ENCODE peak calls at places on chromosomes 12 and 14, in ten cellular contexts. V is effector memory CD4-positive, alpha-beta T cell; B is Karpas-422; E is HepG2; D is right lobe of liver; O is HCT116; U is ovary; L is suprapubic skin; Z is A549; J is CD4-positive, CD25-positive, alpha-beta regulatory T cell. A is an unnamed sample.

GRCh38 chr12:96120359-96121100 is 73.6 kb upstream of the ELK3 start:
- DNase-seq in D (no peak), O (no peak), E (no peak), U (no peak), Z (no peak), V (no peak), B (no peak), J (no peak), L (no peak), A (no peak)

GRCh38 chr12:56626691-56627090 is 3.4 kb downstream of the BAZ2A start:
- DNase-seq in E (no peak), V (no peak), J (no peak), U (no peak), L (no peak), O (no peak), D (no peak), Z (no peak), B (no peak), A (no peak)

GRCh38 chr12:34033628-34034296 is 11.5 kb downstream of the ALG10 start:
- DNase-seq in U (no peak), E (peak; percentile 12), B (peak; percentile 75), Z (no peak), J (no peak), O (peak; percentile 13), L (no peak), D (no peak), V (no peak), A (no peak)

GRCh38 chr12:54631988-54632728 is 2.5 kb downstream of the LACRT start:
- DNase-seq in U (no peak), D (no peak), L (peak; percentile 43), V (no peak), O (no peak), J (no peak), B (no peak), Z (no peak), E (no peak), A (peak; percentile 68)

GRCh38 chr14:97266653-97267052 is 469.5 kb downstream of the VRK1 start:
- DNase-seq in L (no peak), Z (peak; percentile 8), E (peak; percentile 10), J (no peak), U (no peak), B (no peak), V (no peak), O (peak; percentile 89), D (no peak), A (no peak)

GRCh38 chr12:19970116-19970515 is 398.2 kb upstream of the PDE3A start:
- DNase-seq in U (no peak), V (no peak), O (no peak), E (no peak), L (no peak), B (no peak), J (no peak), D (no peak), Z (no peak), A (no peak)

GRCh38 chr14:96576937-96577336 is 74.8 kb downstream of the PAPOLA start:
- DNase-seq in E (peak; percentile 10), J (no peak), L (no peak), V (no peak), U (no peak), B (peak; percentile 70), Z (no peak), O (no peak), D (no peak), A (no peak)

GRCh38 chr12:63042646-63043045 is 107.7 kb upstream of the PPM1H start:
- DNase-seq in B (no peak), D (no peak), O (no peak), J (no peak), E (no peak), L (no peak), U (no peak), Z (no peak), V (no peak), A (no peak)

GRCh38 chr12:108833355-108833733 is 24.0 kb downstream of the SSH1 start:
- DNase-seq in L (no peak), J (no peak), Z (peak; percentile 74), B (no peak), U (no peak), O (peak; percentile 71), V (no peak), E (no peak), D (no peak), A (no peak)

GRCh38 chr12:5996459-5996858 is 51.4 kb upstream of the ANO2 start:
- DNase-seq in J (no peak), Z (no peak), L (no peak), U (no peak), E (no peak), V (no peak), B (no peak), O (no peak), D (no peak), A (no peak)

GRCh38 chr12:53828598-53828997 is 76.8 kb upstream of the CISTR start:
- DNase-seq in O (no peak), U (no peak), J (no peak), E (no peak), B (no peak), D (no peak), Z (no peak), L (no peak), V (no peak), A (no peak)

DNA sequence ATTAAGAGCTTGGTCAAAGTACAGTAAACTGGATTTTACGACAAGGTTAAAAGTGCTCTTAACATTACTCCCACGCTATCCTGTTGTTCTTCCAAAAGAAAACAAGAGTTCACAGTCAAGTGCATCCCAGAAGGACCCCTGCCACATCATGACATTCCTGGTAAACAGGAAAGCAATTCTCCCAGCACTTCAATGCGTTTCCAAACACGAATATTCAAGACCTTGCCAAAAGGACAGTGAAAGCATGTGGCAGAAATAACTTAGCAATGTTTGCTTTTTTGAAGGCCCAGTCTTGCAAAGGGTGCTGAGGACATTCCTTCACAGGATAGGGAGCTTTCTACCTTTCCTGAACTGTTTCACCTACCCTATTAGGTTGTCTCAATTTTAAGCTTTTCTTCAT is 11.1 kb downstream of the SPRING1 start:
- DNase-seq in J (no peak), D (no peak), L (no peak), V (no peak), B (no peak), U (no peak), E (no peak), Z (no peak), O (no peak), A (no peak)
- H3K4me3 ChIP-seq in J (no peak overlapping the region), D (no peak overlapping the region), L (no peak overlapping the region), V (no peak overlapping the region), B (no peak overlapping the region), U (no peak overlapping the region), E (no peak overlapping the region), Z (no peak overlapping the region), O (no peak overlapping the region), A (no peak overlapping the region)

DNA sequence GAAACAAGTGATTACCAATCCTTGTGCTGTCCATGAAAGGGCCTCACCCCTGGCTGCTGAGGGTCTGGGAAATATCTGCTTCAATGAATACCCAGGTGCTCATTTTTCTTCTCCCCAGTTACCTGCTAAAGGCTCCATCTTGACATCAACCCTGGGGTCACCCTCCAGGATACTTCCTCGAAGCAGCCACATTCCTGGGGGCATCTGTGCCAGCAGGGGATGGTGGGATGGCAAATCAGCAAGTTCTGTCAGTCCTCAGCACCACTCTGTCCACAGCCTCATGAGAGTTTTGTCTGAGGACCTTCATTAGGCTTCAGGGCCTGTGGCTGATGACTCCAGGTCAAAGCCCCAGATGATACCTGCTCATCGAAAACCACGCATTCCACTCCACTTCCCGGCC is 124.8 kb downstream of the ZFP36L1 start:
- DNase-seq in U (peak; percentile 24), Z (no peak), B (no peak), V (no peak), D (no peak), L (peak; percentile 61), O (no peak), J (no peak), E (no peak), A (no peak)
- H3K4me1 ChIP-seq in U (peaks cover 30% of the 10 kb centered on the region), Z (peaks cover 5% of the 10 kb centered on the region), B (peaks cover 37% of the 10 kb centered on the region), V (no peaks in the 10 kb centered on the region), D (peaks cover 46% of the 10 kb centered on the region), L (peaks cover 76% of the 10 kb centered on the region), O (peaks cover 34% of the 10 kb centered on the region), J (peaks cover 26% of the 10 kb centered on the region), E (peaks cover 42% of the 10 kb centered on the region), A (peaks cover 58% of the 10 kb centered on the region)

GRCh38 chr14:49999216-49999761 is 106.4 kb downstream of the ARF6 start:
- DNase-seq in V (peak; percentile 69), Z (peak; percentile 87), O (peak; percentile 71), U (no peak), L (peak; percentile 93), D (peak; percentile 73), B (peak; percentile 70), J (peak; percentile 66), E (no peak), A (peak; percentile 86)

GRCh38 chr14:50001999-50002925 is 109.4 kb downstream of the ARF6 start:
- DNase-seq in V (peak; percentile 48), O (no peak), J (peak; percentile 48), B (peak; percentile 64), U (no peak), D (no peak), E (no peak), Z (no peak), L (no peak), A (peak; percentile 34)

GRCh38 chr14:49999826-50000214 is 106.9 kb downstream of the ARF6 start:
- DNase-seq in U (no peak), J (no peak), V (no peak), E (no peak), O (no peak), B (no peak), Z (no peak), D (no peak), L (no peak), A (no peak)

GRCh38 chr14:50001146-50001998 is 108.5 kb downstream of the ARF6 start:
- DNase-seq in J (peak; percentile 50), U (no peak), O (peak; percentile 87), L (no peak), Z (peak; percentile 65), B (peak; percentile 79), E (peak; percentile 86), V (peak; percentile 60), D (peak; percentile 78), A (peak; percentile 75)

GRCh38 chr14:50000215-50001145 is 107.6 kb downstream of the ARF6 start:
- DNase-seq in V (peak; percentile 49), D (no peak), Z (no peak), B (peak; percentile 78), E (peak; percentile 36), U (peak; percentile 62), L (peak; percentile 86), O (peak; percentile 71), J (peak; percentile 50), A (peak; percentile 56)
- H3K4me3 ChIP-seq in V (peak overlapping the region; percentile 16), D (peak overlapping the region; percentile 43), Z (no peak overlapping the region), B (peak overlapping the region; percentile 46), E (peak overlapping the region; percentile 56), U (no peak overlapping the region), L (peak overlapping the region; percentile 25), O (peak overlapping the region; percentile 29), J (peak overlapping the region; percentile 56), A (peak overlapping the region; percentile 0)

GRCh38 chr14:89401783-89402182 is 15.2 kb downstream of the FOXN3 start:
- DNase-seq in E (no peak), Z (no peak), L (no peak), O (no peak), U (no peak), V (no peak), B (no peak), J (no peak), D (no peak), A (no peak)
- H3K4me1 ChIP-seq in E (peaks cover 29% of the 10 kb centered on the region), Z (no peaks in the 10 kb centered on the region), L (peaks cover 15% of the 10 kb centered on the region), O (no peaks in the 10 kb centered on the region), U (peaks cover 11% of the 10 kb centered on the region), V (no peaks in the 10 kb centered on the region), B (no peaks in the 10 kb centered on the region), J (peaks cover 11% of the 10 kb centered on the region), D (no peaks in the 10 kb centered on the region), A (peaks cover 59% of the 10 kb centered on the region)